ENCODE peak calls at places on chromosome 1, in five cellular contexts. V is H9, C is IMR-90, F is H1, A is mesenchymal stem cell. M is an unnamed sample.

GRCh38 chr1:201321826-201322390 is 38.6 kb downstream of the PKP1 start:
- DNase-seq in V (no peak), C (no peak), A (no peak), F (no peak), M (no peak)

GRCh38 chr1:207963429-207964194 is 52.7 kb upstream of the CD34 start:
- DNase-seq in C (peak), V (peak), F (peak), A (peak), M (peak)

GRCh38 chr1:169271094-169271493 is 96.5 kb downstream of the NME7 start:
- DNase-seq in F (no peak), V (no peak), A (no peak), C (no peak), M (no peak)

GRCh38 chr1:184069675-184070074 is 18.1 kb downstream of the TSEN15 start:
- DNase-seq in A (peak), V (no peak), F (no peak), C (peak), M (no peak)

GRCh38 chr1:230251644-230252191 is 174.4 kb downstream of the PGBD5 start:
- DNase-seq in A (no peak), C (no peak), F (peak), V (peak), M (no peak)

GRCh38 chr1:16888806-16889178 is 7.0 kb upstream of the RNU1-2 start:
- DNase-seq in A (no peak), C (no peak), V (no peak), F (no peak), M (no peak)

GRCh38 chr1:212309967-212310366 is 24.8 kb downstream of the PPP2R5A start:
- DNase-seq in F (no peak), A (no peak), C (no peak), V (no peak), M (no peak)

GRCh38 chr1:67685558-67686271 is 714 bp downstream of the GADD45A start:
- DNase-seq in V (peak), F (peak), A (peak), C (no peak), M (no peak)

GRCh38 chr1:9626201-9626608 is 25.3 kb upstream of the PIK3CD start:
- DNase-seq in V (no peak), C (no peak), F (peak), A (no peak), M (no peak)

GRCh38 chr1:2548068-2548589 is 8.0 kb upstream of the TNFRSF14 start:
- DNase-seq in C (peak), A (peak), V (peak), F (peak), M (peak)

GRCh38 chr1:240591552-240591951 is 20.4 kb downstream of the GREM2 start:
- DNase-seq in A (no peak), V (no peak), F (no peak), C (no peak), M (no peak)

GRCh38 chr1:33336580-33336979 is 15.7 kb upstream of the A3GALT2 start:
- DNase-seq in F (no peak), V (no peak), C (no peak), A (no peak), M (no peak)

GRCh38 chr1:145878724-145879123 is 6.9 kb downstream of the ANKRD35 start:
- DNase-seq in F (no peak), A (peak), C (peak), V (no peak), M (no peak)

GRCh38 chr1:17873007-17873675 is 118.0 kb downstream of the ACTL8 start:
- DNase-seq in A (no peak), F (no peak), V (no peak), C (no peak), M (no peak)

GRCh38 chr1:55833452-55834160 is 618.4 kb upstream of the USP24 start:
- DNase-seq in F (no peak), A (peak), V (no peak), C (peak), M (no peak)

GRCh38 chr1:220926146-220926545 is 46.9 kb downstream of the HLX start:
- DNase-seq in F (no peak), A (peak), C (peak), V (no peak), M (no peak)

GRCh38 chr1:17739050-17739449 is 16.1 kb upstream of the ACTL8 start:
- DNase-seq in A (no peak), F (no peak), C (no peak), V (no peak), M (no peak)

GRCh38 chr1:119294199-119294598 is 74.4 kb upstream of the HAO2 start:
- DNase-seq in V (no peak), C (no peak), F (no peak), A (no peak), M (no peak)

GRCh38 chr1:54885863-54886723 is 902 bp downstream of the DHCR24 start:
- DNase-seq in V (no peak), F (peak), C (no peak), A (peak), M (no peak)

GRCh38 chr1:119510046-119510445 is 3.0 kb downstream of the HSD3B1 start:
- DNase-seq in C (no peak), V (no peak), A (no peak), F (no peak), M (no peak)

GRCh38 chr1:48916121-48917069 is 139.7 kb upstream of the BEND5 start:
- DNase-seq in A (peak), C (peak), F (peak), V (peak), M (peak)

GRCh38 chr1:32894681-32895080 is 6.5 kb downstream of the TMEM54 start:
- DNase-seq in F (no peak), C (no peak), A (no peak), V (no peak), M (no peak)

GRCh38 chr1:99266731-99267130 is 2.4 kb downstream of the PLPPR4 start:
- DNase-seq in A (peak), C (peak), V (no peak), F (no peak), M (no peak)

GRCh38 chr1:185654952-185655314 is 79.3 kb upstream of the HMCN1 start:
- DNase-seq in V (no peak), A (no peak), C (no peak), F (no peak), M (no peak)

GRCh38 chr1:23798662-23799142 is 1.9 kb downstream of the GALE start:
- DNase-seq in A (no peak), F (no peak), V (no peak), C (no peak), M (no peak)

GRCh38 chr1:147598631-147599361 is 57.5 kb downstream of the BCL9 start:
- DNase-seq in V (no peak), A (peak), C (peak), F (peak), M (peak)

GRCh38 chr1:206495493-206496046 is 11.8 kb upstream of the RASSF5 start:
- DNase-seq in A (no peak), V (no peak), F (no peak), C (no peak), M (no peak)

GRCh38 chr1:160070243-160071163 is 543 bp upstream of the KCNJ10 start:
- DNase-seq in C (peak), A (peak), F (peak), V (peak), M (peak)

GRCh38 chr1:240169188-240169587 is 77.5 kb downstream of the FMN2 start:
- DNase-seq in F (no peak), V (no peak), A (no peak), C (peak), M (no peak)

GRCh38 chr1:208069908-208070307 is 159.0 kb upstream of the CD34 start:
- DNase-seq in V (no peak), A (no peak), C (no peak), F (no peak), M (no peak)

GRCh38 chr1:96281491-96281890 is 440.1 kb upstream of the PTBP2 start:
- DNase-seq in V (no peak), A (no peak), F (no peak), C (no peak), M (no peak)

GRCh38 chr1:28172690-28173150 is 3.8 kb downstream of the PTAFR start:
- DNase-seq in V (no peak), F (no peak), A (peak), C (no peak), M (no peak)

GRCh38 chr1:53449026-53449425 is 10.2 kb upstream of the DMRTB1 start:
- DNase-seq in V (no peak), A (peak), F (no peak), C (peak), M (no peak)

GRCh38 chr1:53447413-53447812 is 11.8 kb upstream of the DMRTB1 start:
- DNase-seq in C (no peak), F (no peak), A (no peak), V (no peak), M (no peak)

GRCh38 chr1:53448241-53448841 is 10.9 kb upstream of the DMRTB1 start:
- DNase-seq in A (no peak), F (peak), V (peak), C (no peak), M (no peak)

GRCh38 chr1:53449693-53450092 is 9.5 kb upstream of the DMRTB1 start:
- DNase-seq in V (no peak), C (no peak), A (no peak), F (no peak), M (no peak)

DNA sequence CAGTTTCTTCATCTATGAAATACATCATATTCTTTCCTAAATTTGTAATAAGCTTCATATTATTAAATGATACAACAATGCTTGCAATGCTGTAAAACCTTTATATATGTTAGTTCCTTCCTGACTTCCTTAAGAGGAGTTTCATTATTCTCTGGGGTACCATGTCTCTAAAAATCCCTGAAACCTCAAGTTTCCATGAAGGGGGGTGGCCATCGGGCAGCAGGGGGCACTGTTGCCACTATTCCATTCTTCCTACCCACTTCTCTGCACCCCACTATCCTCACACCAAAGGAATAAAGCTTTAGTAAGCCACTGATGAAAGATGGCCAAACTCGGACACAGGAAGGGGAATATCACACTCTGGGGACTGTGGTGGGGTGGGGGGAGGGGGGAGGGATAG is 9.0 kb upstream of the DMRTB1 start:
- DNase-seq in F (peak), V (no peak), C (no peak), A (no peak), M (no peak)
- H2BK5ac ChIP-seq in F (peak), V (no peak), C (no peak), A (no peak), M (no peak)

GRCh38 chr1:29687601-29688244 is 451.4 kb downstream of the PTPRU start:
- DNase-seq in F (no peak), V (no peak), A (peak), C (peak), M (no peak)
- H2AFZ ChIP-seq in F (no peak), V (no peak), A (no peak), C (peak), M (no peak)

GRCh38 chr1:111139234-111139955 is 498 bp downstream of the DRAM2 start:
- DNase-seq in F (no peak), C (peak), A (peak), V (peak), M (peak)

GRCh38 chr1:111141803-111142202 is 1.8 kb downstream of the CEPT1 start:
- DNase-seq in A (no peak), V (no peak), C (no peak), F (no peak), M (no peak)

GRCh38 chr1:111141245-111141644 is 1.2 kb downstream of the CEPT1 start:
- DNase-seq in C (no peak), V (no peak), F (no peak), A (no peak), M (no peak)

GRCh38 chr1:111140680-111140967 is 601 bp downstream of the CEPT1 start:
- DNase-seq in C (peak), V (peak), A (peak), F (no peak), M (no peak)

DNA sequence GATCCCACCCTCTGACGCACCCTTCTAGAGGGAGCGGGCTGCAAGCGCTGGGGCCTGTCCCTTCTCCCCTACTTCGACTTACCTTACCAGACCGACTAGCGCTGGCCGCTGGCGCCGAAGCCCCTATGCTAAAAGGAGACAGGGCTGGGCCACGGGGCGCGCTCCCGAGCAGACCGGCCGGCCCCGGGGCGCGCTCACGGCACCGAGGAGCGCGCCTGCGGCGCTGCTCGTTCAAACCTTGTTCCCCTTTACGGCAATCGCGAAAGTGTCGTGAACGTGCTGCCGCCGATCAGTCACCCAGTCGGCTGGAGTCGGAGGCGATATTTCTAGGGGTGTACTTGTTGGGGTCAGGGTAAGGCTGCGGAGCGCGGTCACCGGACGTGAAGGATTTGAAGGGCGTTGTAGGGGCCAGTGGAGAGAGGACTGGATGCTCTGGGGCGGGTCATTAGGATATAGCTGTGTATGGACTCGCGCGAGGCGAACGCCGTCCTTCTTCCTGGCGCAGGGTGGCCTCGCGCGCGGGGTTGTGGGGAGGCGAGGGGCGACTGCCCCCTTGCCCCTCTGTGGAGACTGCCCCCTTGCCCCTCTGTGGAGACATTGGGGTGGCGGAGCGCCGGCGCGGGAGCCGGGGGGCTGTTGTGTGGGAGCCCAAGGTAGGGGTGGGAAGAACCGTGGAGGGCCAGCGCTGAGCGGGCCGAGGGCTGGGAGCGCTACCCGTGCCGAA is at the start of the genes CEPT1 and DRAM2:
- DNase-seq in A (peak), C (peak), F (peak), V (peak), M (peak)
- H2BK5ac ChIP-seq in A (peak), C (peak), F (peak), V (peak), M (peak)

GRCh38 chr1:59290173-59290954 is 6.5 kb upstream of the FGGY start:
- DNase-seq in F (peak), V (peak), A (peak), C (peak), M (no peak)
- H2AFZ ChIP-seq in F (no peak), V (no peak), A (no peak), C (no peak), M (no peak)

GRCh38 chr1:19033926-19034680 is 77.6 kb upstream of the IFFO2 start:
- DNase-seq in C (peak), V (no peak), A (no peak), F (no peak), M (no peak)
- H2BK5ac ChIP-seq in C (no peak), V (no peak), A (no peak), F (no peak), M (peak)

DNA sequence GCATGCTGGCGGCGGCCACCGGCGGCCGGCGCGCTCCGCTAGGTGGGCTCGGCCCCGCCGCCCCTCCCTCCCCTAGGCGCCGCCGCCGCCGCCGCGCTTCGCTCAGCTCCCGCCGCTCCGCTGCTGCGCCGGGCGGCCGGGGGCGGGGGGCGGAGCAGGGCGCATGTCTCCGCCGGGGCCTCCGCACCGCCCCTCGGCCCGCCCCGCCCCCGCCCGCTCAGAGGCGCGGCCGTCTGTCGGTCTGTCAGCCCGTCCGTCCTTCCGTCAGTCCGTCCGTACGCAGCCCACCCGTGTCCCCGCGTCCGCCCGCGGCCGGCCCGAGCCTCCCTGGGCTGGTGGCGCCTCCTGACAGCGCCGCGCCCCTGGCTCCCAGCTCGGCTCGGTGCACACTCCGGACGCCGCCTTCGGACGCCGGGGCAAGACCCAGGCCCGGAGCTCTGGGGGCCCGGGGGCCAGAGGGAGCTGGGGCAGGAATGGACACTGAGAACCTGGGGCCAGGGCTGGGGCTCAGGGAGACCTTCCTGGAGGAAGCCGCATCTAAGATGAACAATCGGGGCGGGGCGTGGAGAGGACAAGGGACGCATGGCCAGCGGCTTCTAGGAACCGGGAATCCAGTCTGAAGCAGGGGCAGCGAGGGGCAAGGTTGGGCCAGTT is at the start of gene GPR153:
- DNase-seq in F (peak), V (peak), A (peak), C (no peak), M (no peak)
- H2AFZ ChIP-seq in F (no peak), V (no peak), A (peak), C (peak), M (peak)

DNA sequence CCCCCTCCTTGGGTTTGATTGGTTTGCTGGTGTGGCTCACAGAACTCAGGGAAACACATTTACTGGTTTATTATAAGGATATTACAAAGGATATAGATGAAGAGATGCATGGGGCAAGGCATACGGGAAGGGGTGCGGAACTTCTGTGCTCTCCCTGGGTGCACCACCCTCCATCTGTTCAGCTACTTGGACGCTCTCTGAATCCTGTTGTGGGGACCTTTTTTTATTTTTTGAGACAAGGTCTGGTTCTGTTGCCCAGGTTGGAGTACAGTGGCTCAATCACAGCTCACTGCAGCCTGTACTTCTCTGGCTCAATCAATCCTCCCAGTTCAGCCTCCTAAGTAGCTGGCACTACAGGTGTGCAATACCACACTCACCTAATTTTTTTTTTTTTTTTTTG is 7.4 kb downstream of the LURAP1 start:
- DNase-seq in V (no peak), A (no peak), F (no peak), C (no peak), M (no peak)
- H2BK5ac ChIP-seq in V (no peak), A (no peak), F (no peak), C (no peak), M (no peak)